ENCODE peak calls at places on chromosomes 2 and 18, in nine cellular contexts. F is Peyer's patch, U is stomach, W is IMR-90, C is uterus, O is transverse colon, D is adrenal gland, J is breast epithelium, B is tibial nerve. H is an unnamed sample.

GRCh38 chr2:168992026-168992425 is 39.1 kb downstream of the ABCB11 start:
- DNase-seq in F (no peak), B (no peak), U (no peak), C (no peak), W (peak), D (no peak), J (no peak), O (no peak), H (no peak)

GRCh38 chr18:27605107-27605834 is 420.2 kb upstream of the CHST9 start:
- DNase-seq in U (peak), W (peak), B (peak), D (peak), J (no peak), O (peak), F (no peak), C (peak), H (peak)

GRCh38 chr2:206063635-206064034 is 22.3 kb downstream of the INO80D start:
- DNase-seq in C (no peak), U (no peak), W (no peak), D (no peak), F (no peak), J (no peak), B (no peak), O (no peak), H (no peak)

GRCh38 chr2:109454764-109455394 is 158.9 kb downstream of the SEPTIN10 start:
- DNase-seq in F (no peak), C (no peak), O (no peak), D (no peak), J (no peak), W (no peak), B (no peak), U (no peak), H (no peak)

GRCh38 chr2:26068602-26069298 is 34.9 kb downstream of the RAB10 start:
- DNase-seq in B (no peak), C (no peak), O (peak), J (no peak), F (no peak), W (peak), D (no peak), U (no peak), H (peak)

GRCh38 chr2:161913865-161914264 is 160.2 kb downstream of the DPP4 start:
- DNase-seq in F (no peak), D (no peak), W (peak), O (no peak), U (no peak), J (no peak), C (no peak), B (no peak), H (no peak)

GRCh38 chr2:237315170-237315880 is 98.6 kb downstream of the COL6A3 start:
- DNase-seq in U (peak), C (peak), F (peak), O (peak), D (peak), W (peak), B (peak), J (peak), H (peak)

GRCh38 chr2:201235865-201236811 is 24.2 kb upstream of the CASP8 start:
- DNase-seq in C (peak), F (peak), D (peak), B (no peak), U (no peak), W (peak), O (peak), J (no peak), H (no peak)

GRCh38 chr2:128313076-128313836 is 5.4 kb downstream of the HS6ST1 start:
- DNase-seq in O (no peak), B (no peak), C (no peak), J (peak), W (peak), U (peak), D (peak), F (peak), H (no peak)

GRCh38 chr2:239200646-239201530 is 199.9 kb downstream of the HDAC4 start:
- DNase-seq in B (no peak), F (no peak), W (no peak), D (peak), J (peak), U (no peak), O (no peak), C (no peak), H (no peak)

GRCh38 chr2:8586397-8587051 is 95.3 kb upstream of the ID2 start:
- DNase-seq in C (no peak), J (no peak), W (no peak), D (no peak), B (no peak), U (no peak), F (no peak), O (no peak), H (no peak)

GRCh38 chr2:231397011-231397927 is 1.8 kb downstream of the B3GNT7 start:
- DNase-seq in O (no peak), J (no peak), C (no peak), F (no peak), W (no peak), B (no peak), D (peak), U (no peak), H (no peak)

GRCh38 chr2:147865560-147865959 is 20.7 kb downstream of the ACVR2A start:
- DNase-seq in U (no peak), F (no peak), C (no peak), O (no peak), W (no peak), J (no peak), B (no peak), D (no peak), H (no peak)

GRCh38 chr2:109151519-109151918 is 22.5 kb downstream of the SH3RF3 start:
- DNase-seq in J (no peak), B (no peak), F (no peak), O (no peak), D (no peak), W (no peak), C (no peak), U (no peak), H (no peak)

GRCh38 chr2:149745396-149745925 is 157.9 kb upstream of the MMADHC start:
- DNase-seq in J (no peak), B (no peak), O (no peak), F (no peak), U (no peak), D (no peak), W (no peak), C (no peak), H (no peak)

GRCh38 chr2:72841462-72842125 is 15.8 kb upstream of the EXOC6B start:
- DNase-seq in C (no peak), O (no peak), B (no peak), W (no peak), F (no peak), D (no peak), U (no peak), J (no peak), H (no peak)

GRCh38 chr2:74498500-74499268 is 719 bp downstream of the LBX2 start:
- DNase-seq in D (no peak), U (peak), C (no peak), W (no peak), J (no peak), O (peak), B (no peak), F (no peak), H (peak)

GRCh38 chr2:171522057-171522803 is at the start of gene CYBRD1:
- DNase-seq in U (peak), C (peak), B (peak), F (no peak), D (peak), O (peak), W (peak), J (peak), H (peak)

GRCh38 chr2:38742797-38743559 is 8.2 kb downstream of the SRSF7 start:
- DNase-seq in C (no peak), O (no peak), B (no peak), W (no peak), U (no peak), J (no peak), F (no peak), D (no peak), H (no peak)

GRCh38 chr18:3084206-3084605 is 71.3 kb upstream of the LPIN2 start:
- DNase-seq in F (no peak), B (no peak), D (no peak), J (no peak), U (no peak), W (no peak), O (no peak), C (no peak), H (no peak)

GRCh38 chr2:234497592-234498023 is 727 bp upstream of the ARL4C start:
- DNase-seq in F (no peak), D (no peak), O (no peak), C (no peak), U (no peak), W (no peak), J (no peak), B (no peak), H (no peak)

DNA sequence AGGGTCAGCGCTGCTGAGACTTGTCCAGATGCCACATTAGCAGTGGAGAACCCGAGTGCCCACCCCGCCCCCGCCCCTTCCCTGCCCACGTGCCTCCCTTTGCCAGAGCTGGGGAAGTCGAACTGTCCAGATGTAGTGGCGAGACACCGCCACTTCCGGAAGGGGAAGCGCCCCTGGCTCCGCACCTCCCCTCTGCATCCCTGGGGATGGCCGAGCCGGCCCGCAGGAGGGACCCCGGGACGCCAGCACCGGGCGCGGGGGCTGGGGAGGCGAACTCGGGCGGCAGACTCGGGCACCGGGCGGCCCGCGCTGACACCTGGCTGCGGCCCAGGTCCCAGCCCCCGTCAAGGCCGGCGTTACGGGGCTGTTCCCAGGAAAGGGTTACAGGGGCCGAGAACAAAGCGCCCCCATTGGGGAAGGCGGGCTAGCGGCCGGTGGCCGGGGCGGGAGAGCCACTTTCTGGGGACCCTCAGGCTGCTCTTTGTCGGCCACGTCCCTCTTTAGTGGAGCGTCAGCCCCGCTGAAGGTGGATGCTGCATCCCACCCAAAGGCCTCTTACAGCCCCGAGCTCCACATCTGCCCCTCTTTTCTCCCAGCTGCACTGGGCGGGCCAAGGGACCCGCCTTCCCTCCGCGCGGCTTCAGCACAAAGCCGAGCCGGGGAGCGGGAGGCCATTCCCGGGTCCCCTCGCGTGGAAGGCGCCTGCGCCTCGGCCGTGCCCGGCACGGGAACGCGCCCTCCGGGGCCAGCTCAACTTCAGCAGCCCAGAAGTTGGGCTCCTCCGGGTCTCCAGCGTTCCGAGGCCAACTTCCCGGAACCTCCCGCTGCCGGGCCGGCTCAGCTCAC is 1.4 kb downstream of the SDC1 start:
- DNase-seq in O (no peak), D (peak), J (peak), F (no peak), B (no peak), C (no peak), W (peak), U (peak), H (peak)
- TF ChIP-seq POLR2A in O (peak), D (peak), J (no peak), F (peak), B (no peak), C (no peak), W (no peak), U (no peak), H (peak)

DNA sequence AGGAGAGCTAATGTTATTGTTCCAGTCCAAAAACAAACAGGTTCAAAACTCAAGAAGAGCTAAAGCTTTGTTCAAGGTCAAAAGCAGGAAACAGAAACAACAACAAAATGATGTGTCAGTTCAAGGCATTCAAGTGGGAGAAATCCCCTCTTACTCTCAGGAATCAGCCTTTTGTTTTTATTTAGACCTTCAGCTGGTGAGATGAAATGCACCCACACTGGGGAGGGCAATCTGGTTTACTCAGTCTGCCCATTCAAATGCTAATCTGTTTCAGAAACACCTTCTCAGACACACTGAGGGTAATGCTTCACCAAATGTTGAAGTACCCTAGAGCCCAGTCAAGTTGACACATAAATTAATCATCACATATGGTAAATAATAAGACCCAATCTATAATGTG is 150.6 kb downstream of the TMX3 start:
- DNase-seq in U (no peak), B (no peak), D (no peak), F (no peak), O (no peak), J (no peak), W (no peak), C (no peak), H (no peak)
- TF ChIP-seq POLR2A in U (no peak), B (no peak), D (no peak), F (no peak), O (no peak), J (no peak), W (no peak), C (no peak), H (no peak)

GRCh38 chr18:76496200-76496890 is 1.3 kb upstream of the ZNF516 start:
- DNase-seq in W (peak), C (peak), J (no peak), D (peak), U (peak), F (peak), O (peak), B (peak), H (no peak)
- TF ChIP-seq POLR2A in W (no peak), C (peak), J (no peak), D (peak), U (no peak), F (no peak), O (no peak), B (peak), H (no peak)

GRCh38 chr18:77448046-77448445 is 198.4 kb downstream of the GALR1 start:
- DNase-seq in B (no peak), W (no peak), O (no peak), U (no peak), F (no peak), D (no peak), J (no peak), C (no peak), H (no peak)

GRCh38 chr18:77444385-77444784 is 194.7 kb downstream of the GALR1 start:
- DNase-seq in U (no peak), J (no peak), W (no peak), F (no peak), O (no peak), C (no peak), D (no peak), B (no peak), H (no peak)

GRCh38 chr18:77439888-77440287 is 190.2 kb downstream of the GALR1 start:
- DNase-seq in C (no peak), W (no peak), D (no peak), O (no peak), B (no peak), U (no peak), F (no peak), J (no peak), H (no peak)

GRCh38 chr18:77442393-77442792 is 192.7 kb downstream of the GALR1 start:
- DNase-seq in B (no peak), W (no peak), U (no peak), D (no peak), O (no peak), F (no peak), C (no peak), J (no peak), H (no peak)
- TF ChIP-seq POLR2A in B (no peak), W (no peak), U (no peak), D (no peak), O (no peak), F (no peak), C (no peak), J (no peak), H (no peak)

H was measured in H54.